ENCODE peak calls at places on chromosome 7, in six cellular contexts. J is HepG2, S is WTC11, C is K562, E is GM23338, N is GM12878. D is an unnamed sample.

GRCh38 chr7:33733865-33734650 is 171.3 kb upstream of the BMPER start:
- DNase-seq in J (no peak), S (no peak), C (no peak), E (no peak), N (no peak), D (no peak)

GRCh38 chr7:43164757-43165156 is 52.3 kb downstream of the HECW1 start:
- DNase-seq in J (no peak), S (no peak), C (no peak), E (no peak), N (peak), D (no peak)

GRCh38 chr7:31058122-31058521 is 6.0 kb downstream of the ADCYAP1R1 start:
- DNase-seq in J (no peak), S (no peak), C (no peak), E (no peak), N (no peak), D (no peak)

GRCh38 chr7:34327681-34328080 is 330.3 kb upstream of the NPSR1 start:
- DNase-seq in J (no peak), S (no peak), C (no peak), E (no peak), N (no peak), D (no peak)

GRCh38 chr7:141701489-141702046 is 398 bp downstream of the DENND11 start:
- DNase-seq in J (no peak), S (peak), C (peak), E (peak), N (peak), D (no peak)

GRCh38 chr7:23373151-23374004 is 74.2 kb downstream of the MALSU1 start:
- DNase-seq in J (no peak), S (no peak), C (no peak), E (no peak), N (peak), D (no peak)

GRCh38 chr7:91330378-91331295 is 66.4 kb downstream of the FZD1 start:
- DNase-seq in J (no peak), S (no peak), C (no peak), E (no peak), N (no peak), D (no peak)

GRCh38 chr7:142112086-142112485 is 568 bp downstream of the MGAM2 start:
- DNase-seq in J (no peak), S (no peak), C (no peak), E (peak), N (no peak), D (no peak)

GRCh38 chr7:82593780-82594179 is 150.2 kb upstream of the CACNA2D1 start:
- DNase-seq in J (no peak), S (no peak), C (no peak), E (no peak), N (no peak), D (no peak)

GRCh38 chr7:149869867-149870266 is 3.9 kb upstream of the ATP6V0E2 start:
- DNase-seq in J (no peak), S (no peak), C (no peak), E (no peak), N (no peak), D (no peak)

GRCh38 chr7:69820479-69821192 is 222.4 kb downstream of the AUTS2 start:
- DNase-seq in J (no peak), S (no peak), C (no peak), E (no peak), N (no peak), D (no peak)

GRCh38 chr7:35670856-35671569 is 23.9 kb downstream of the HERPUD2 start:
- DNase-seq in J (no peak), S (no peak), C (no peak), E (peak), N (no peak), D (no peak)

GRCh38 chr7:91411062-91411461 is 146.8 kb downstream of the FZD1 start:
- DNase-seq in J (no peak), S (no peak), C (no peak), E (peak), N (no peak), D (no peak)

GRCh38 chr7:27424749-27425148 is 182.1 kb downstream of the EVX1 start:
- DNase-seq in J (no peak), S (no peak), C (no peak), E (no peak), N (no peak), D (no peak)

GRCh38 chr7:158802535-158803199 is 26.6 kb downstream of the ESYT2 start:
- DNase-seq in J (no peak), S (no peak), C (no peak), E (no peak), N (no peak), D (no peak)

GRCh38 chr7:132367007-132367406 is 209.3 kb downstream of the PLXNA4 start:
- DNase-seq in J (no peak), S (no peak), C (no peak), E (no peak), N (no peak), D (no peak)

GRCh38 chr7:48938539-48938938 is 14.2 kb downstream of the CDC14C start:
- DNase-seq in J (no peak), S (no peak), C (no peak), E (no peak), N (no peak), D (no peak)

GRCh38 chr7:153381275-153382119 is 621.9 kb downstream of the ACTR3B start:
- DNase-seq in J (peak), S (peak), C (peak), E (peak), N (no peak), D (peak)

GRCh38 chr7:21938463-21938862 is 7.2 kb downstream of the CDCA7L start:
- DNase-seq in J (no peak), S (no peak), C (no peak), E (no peak), N (no peak), D (no peak)

GRCh38 chr7:77765906-77766800 is 32.1 kb downstream of the TMEM60 start:
- DNase-seq in J (peak), S (no peak), C (no peak), E (peak), N (no peak), D (no peak)

GRCh38 chr7:35722054-35722849 is 27.3 kb upstream of the HERPUD2 start:
- DNase-seq in J (no peak), S (no peak), C (no peak), E (no peak), N (no peak), D (no peak)

GRCh38 chr7:141348728-141349127 is 202.5 kb upstream of the AGK start:
- DNase-seq in J (no peak), S (no peak), C (no peak), E (no peak), N (no peak), D (no peak)

GRCh38 chr7:122301858-122302745 is 2.4 kb downstream of the FEZF1 start:
- DNase-seq in J (no peak), S (peak), C (no peak), E (peak), N (no peak), D (peak)

GRCh38 chr7:137007001-137007725 is 138.7 kb downstream of the CHRM2 start:
- DNase-seq in J (no peak), S (no peak), C (no peak), E (no peak), N (no peak), D (no peak)

GRCh38 chr7:41955475-41956243 is 252.8 kb upstream of the INHBA start:
- DNase-seq in J (no peak), S (peak), C (no peak), E (peak), N (no peak), D (peak)

GRCh38 chr7:49294611-49295010 is 370.3 kb downstream of the CDC14C start:
- DNase-seq in J (no peak), S (no peak), C (no peak), E (no peak), N (no peak), D (no peak)

GRCh38 chr7:2906197-2906931 is 62.3 kb upstream of the GNA12 start:
- DNase-seq in J (no peak), S (no peak), C (no peak), E (no peak), N (no peak), D (no peak)

GRCh38 chr7:158695726-158696452 is 8.7 kb downstream of the NCAPG2 start:
- DNase-seq in J (peak), S (no peak), C (peak), E (peak), N (peak), D (no peak)

GRCh38 chr7:29416906-29417305 is 146.7 kb upstream of the PRR15 start:
- DNase-seq in J (no peak), S (no peak), C (no peak), E (peak), N (no peak), D (no peak)

GRCh38 chr7:149884541-149884940 is 10.8 kb downstream of the ATP6V0E2 start:
- DNase-seq in J (no peak), S (no peak), C (no peak), E (no peak), N (no peak), D (no peak)

GRCh38 chr7:107879400-107880035 is 11.5 kb upstream of the DLD start:
- DNase-seq in J (peak), S (no peak), C (peak), E (peak), N (no peak), D (no peak)

GRCh38 chr7:154375956-154376355 is 323.8 kb downstream of the DPP6 start:
- DNase-seq in J (no peak), S (no peak), C (no peak), E (no peak), N (no peak), D (no peak)

GRCh38 chr7:137667633-137668387 is 179.0 kb downstream of the DGKI start:
- DNase-seq in J (no peak), S (no peak), C (no peak), E (no peak), N (no peak), D (no peak)

GRCh38 chr7:27185013-27185707 is at the start of gene HOXA11:
- DNase-seq in J (no peak), S (no peak), C (no peak), E (no peak), N (no peak), D (no peak)

GRCh38 chr7:102927303-102927933 is 14.6 kb downstream of the LRRC17 start:
- DNase-seq in J (no peak), S (no peak), C (no peak), E (no peak), N (no peak), D (no peak)

DNA sequence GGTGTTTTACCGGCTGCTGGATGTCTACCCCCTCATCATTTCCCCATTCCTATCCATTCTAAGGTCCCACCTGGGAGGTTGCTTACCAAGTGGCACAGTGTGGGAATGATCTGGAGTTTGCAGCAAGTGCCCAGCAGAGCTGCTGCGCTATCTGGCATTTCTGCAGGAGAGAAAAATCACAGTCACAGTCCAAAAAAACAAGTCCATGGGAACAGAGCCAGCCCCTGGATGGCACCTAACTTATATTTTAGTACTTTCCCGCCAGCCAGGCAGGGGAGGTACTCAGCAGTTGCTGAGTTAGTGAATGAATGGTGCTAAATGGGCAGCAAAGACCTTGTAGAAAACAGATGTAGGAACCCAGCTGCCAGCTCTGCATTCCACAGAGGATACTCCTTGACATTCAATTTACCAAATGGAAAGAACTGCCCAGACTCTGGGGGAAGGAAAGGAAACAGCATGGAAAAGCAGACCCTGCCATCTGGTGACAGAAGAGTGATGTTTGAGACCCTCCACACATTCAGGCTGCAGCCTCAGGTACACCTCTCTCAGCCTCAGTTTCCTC is 54.5 kb downstream of the GSDME start:
- DNase-seq in J (no peak), S (no peak), C (no peak), E (no peak), N (no peak), D (no peak)
- TF ChIP-seq CREB1 in J (no peak), S (no peak), C (no peak), E (no peak), N (no peak), D (no peak)

GRCh38 chr7:603152-603941 is 83.7 kb upstream of the PDGFA start:
- DNase-seq in J (no peak), S (no peak), C (peak), E (no peak), N (no peak), D (no peak)

GRCh38 chr7:604884-605531 is 85.4 kb upstream of the PDGFA start:
- DNase-seq in J (no peak), S (no peak), C (peak), E (no peak), N (no peak), D (no peak)

GRCh38 chr7:602341-603141 is 82.9 kb upstream of the PDGFA start:
- DNase-seq in J (peak), S (peak), C (peak), E (peak), N (no peak), D (no peak)

GRCh38 chr7:605661-606450 is 86.2 kb upstream of the PDGFA start:
- DNase-seq in J (peak), S (no peak), C (no peak), E (no peak), N (no peak), D (no peak)

DNA sequence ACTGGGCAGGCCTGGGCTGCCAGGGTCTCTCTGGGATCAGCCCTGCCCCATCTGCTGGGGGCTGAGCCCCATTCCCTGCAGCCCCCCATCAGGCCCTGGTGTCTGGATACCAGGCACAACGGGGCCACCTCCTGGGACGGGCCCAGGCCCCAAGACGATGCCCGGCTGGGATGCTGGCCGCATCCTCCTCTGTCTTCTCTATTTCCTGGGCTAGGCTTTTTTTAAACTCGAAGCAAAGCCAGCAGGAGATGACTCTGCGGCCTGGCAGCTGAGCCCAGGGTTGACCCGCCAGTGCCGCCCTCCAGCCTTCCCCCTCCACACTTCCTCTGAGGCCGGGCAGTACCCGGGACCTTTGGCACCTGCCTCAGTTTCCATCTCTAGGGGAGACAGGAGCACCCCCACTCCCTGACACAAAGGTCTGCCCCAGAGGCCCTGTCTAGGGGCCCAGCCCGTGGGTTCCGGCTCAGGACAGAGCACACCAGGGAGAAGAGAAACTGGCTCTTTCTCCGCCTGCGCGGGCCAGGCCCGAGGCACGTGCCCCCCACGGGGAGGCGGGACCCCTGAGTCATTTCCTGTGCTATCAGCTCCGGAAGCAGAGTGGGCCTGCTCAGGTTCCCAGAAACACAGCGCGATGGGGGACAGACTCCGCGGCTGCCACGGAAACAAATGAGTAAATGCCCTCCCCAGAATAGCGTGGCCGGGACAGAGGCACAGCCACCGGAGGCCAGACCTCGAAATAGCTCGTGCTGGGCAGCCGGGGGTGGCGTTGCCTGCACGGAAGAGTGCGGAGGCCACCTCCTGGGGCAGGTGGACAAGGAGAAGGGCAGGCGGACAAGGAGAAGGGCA is 84.6 kb upstream of the PDGFA start:
- DNase-seq in J (no peak), S (no peak), C (peak), E (no peak), N (peak), D (no peak)
- TF ChIP-seq CREB1 in J (no peak), S (no peak), C (peak), E (no peak), N (peak), D (no peak)

GRCh38 chr7:16657656-16658279 is 11.8 kb downstream of the BZW2 start:
- DNase-seq in J (no peak), S (peak), C (peak), E (peak), N (no peak), D (no peak)
- TF ChIP-seq CREB1 in J (no peak), S (no peak), C (no peak), E (no peak), N (no peak), D (no peak)

DNA sequence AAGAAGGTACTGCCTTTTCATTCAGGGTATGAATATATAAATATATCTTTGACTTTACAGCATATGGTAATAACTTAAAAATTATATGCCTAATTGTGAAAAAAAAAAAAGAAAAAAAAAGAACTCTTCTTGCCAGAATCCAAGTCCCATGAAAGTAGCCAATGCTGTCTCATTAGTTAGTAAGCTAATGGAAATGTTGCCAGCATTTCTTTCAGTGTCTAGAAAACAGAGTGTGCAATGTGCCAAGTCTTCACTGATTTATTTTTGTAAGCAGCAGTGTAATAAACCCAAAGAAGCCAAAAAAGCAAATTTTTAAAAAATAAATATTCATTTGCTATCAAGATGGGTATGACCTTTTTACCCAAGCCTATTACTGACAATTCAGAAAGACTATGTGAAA is 31.1 kb upstream of the LRRN3 start:
- DNase-seq in J (no peak), S (no peak), C (no peak), E (no peak), N (no peak), D (no peak)
- TF ChIP-seq CREB1 in J (no peak), S (no peak), C (no peak), E (no peak), N (no peak), D (no peak)

GRCh38 chr7:106249488-106249887 is 35.3 kb downstream of the NAMPT start:
- DNase-seq in J (no peak), S (no peak), C (no peak), E (no peak), N (no peak), D (no peak)
- TF ChIP-seq CREB1 in J (no peak), S (no peak), C (no peak), E (no peak), N (no peak), D (no peak)

DNA sequence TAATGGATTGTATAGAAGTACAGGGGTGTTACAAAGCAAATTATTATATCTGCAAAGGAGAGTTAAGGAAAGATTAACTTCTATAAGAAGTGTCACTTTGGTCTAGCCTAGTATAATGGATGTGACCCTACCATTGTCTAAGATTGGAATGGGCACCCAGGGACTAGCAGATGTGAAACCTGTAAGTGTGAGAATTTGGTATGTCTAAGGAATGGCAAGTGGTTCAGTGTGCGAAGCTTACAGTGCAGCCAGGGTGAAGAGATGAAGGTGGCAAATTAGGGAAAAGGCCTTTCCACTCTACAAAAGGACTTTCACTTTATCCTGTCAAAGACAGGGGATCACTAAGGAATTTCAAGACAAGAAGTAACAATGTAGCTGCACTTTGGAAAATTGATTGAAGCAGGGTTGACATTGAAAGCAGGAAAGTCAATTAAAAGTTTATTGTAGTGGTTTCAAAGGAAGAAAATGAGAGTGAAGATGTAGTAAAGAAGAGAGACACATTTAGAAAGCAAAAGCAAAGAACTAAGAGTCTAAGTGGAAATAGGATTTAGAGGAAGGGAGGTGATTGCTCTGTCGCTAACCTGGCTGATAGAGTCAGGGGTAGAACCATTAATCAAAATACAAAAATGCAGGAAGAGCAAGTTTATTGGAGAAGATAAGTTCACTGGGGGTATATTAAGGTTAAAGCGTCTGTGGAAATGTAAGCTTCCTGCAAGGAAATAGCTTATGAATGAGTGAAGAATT is 47.4 kb downstream of the KCND2 start:
- DNase-seq in J (no peak), S (no peak), C (no peak), E (peak), N (no peak), D (no peak)
- TF ChIP-seq CREB1 in J (no peak), S (no peak), C (no peak), E (no peak), N (no peak), D (no peak)

GRCh38 chr7:157016024-157016351 is 5.5 kb upstream of the MNX1 start:
- DNase-seq in J (no peak), S (no peak), C (no peak), E (no peak), N (no peak), D (peak)
- TF ChIP-seq CREB1 in J (no peak), S (no peak), C (no peak), E (no peak), N (no peak), D (no peak)

DNA sequence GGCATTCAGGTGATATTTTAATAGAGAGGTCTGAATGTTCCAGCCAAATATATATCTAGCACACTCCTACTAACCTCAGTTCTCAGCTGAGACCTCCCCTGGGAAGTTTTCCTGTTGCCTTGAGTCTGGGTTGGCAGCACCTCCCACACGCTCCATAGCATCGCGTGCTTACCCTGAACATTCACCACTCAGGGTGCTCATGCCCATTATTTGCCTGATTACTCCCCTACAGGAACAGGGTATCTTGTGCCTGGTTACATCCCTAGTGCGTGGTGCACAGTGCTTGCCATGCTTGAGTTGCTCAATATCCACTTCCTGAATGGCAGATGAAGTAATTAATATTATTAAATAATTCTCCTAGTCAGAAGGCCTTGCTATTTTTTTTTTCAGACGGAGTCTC is 269.9 kb upstream of the IMMP2L start:
- DNase-seq in J (no peak), S (no peak), C (no peak), E (no peak), N (no peak), D (no peak)
- TF ChIP-seq CREB1 in J (no peak), S (no peak), C (no peak), E (no peak), N (no peak), D (no peak)